ENCODE peak calls at places on chromosomes 3 and 15, in seven cellular contexts. One of them, this sample, is unnamed.

GRCh38 chr15:57411945-57412768 is 35.9 kb downstream of the CGNL1 start:
- DNase-seq in H9: no peak
- DNase-seq in neuronal stem cell: no peak
- DNase-seq in mesendoderm: peak; percentile 92
- DNase-seq in mesenchymal stem cell: no peak
- DNase-seq in IMR-90: no peak
- DNase-seq in H1: no peak
- DNase-seq in this sample: peak; percentile 60

GRCh38 chr3:164897335-164897734 is 181.0 kb downstream of the SI start:
- DNase-seq in H9: no peak
- DNase-seq in neuronal stem cell: no peak
- DNase-seq in mesendoderm: no peak
- DNase-seq in mesenchymal stem cell: no peak
- DNase-seq in IMR-90: no peak
- DNase-seq in H1: no peak
- DNase-seq in this sample: no peak

GRCh38 chr3:178602864-178603263 is 66.6 kb downstream of the KCNMB2 start:
- DNase-seq in H9: no peak
- DNase-seq in neuronal stem cell: no peak
- DNase-seq in mesendoderm: no peak
- DNase-seq in mesenchymal stem cell: no peak
- DNase-seq in IMR-90: no peak
- DNase-seq in H1: no peak
- DNase-seq in this sample: no peak

GRCh38 chr3:37594873-37595783 is 266.6 kb upstream of the CTDSPL start:
- DNase-seq in H9: no peak
- DNase-seq in neuronal stem cell: no peak
- DNase-seq in mesendoderm: no peak
- DNase-seq in mesenchymal stem cell: no peak
- DNase-seq in IMR-90: no peak
- DNase-seq in H1: no peak
- DNase-seq in this sample: no peak

GRCh38 chr3:149638401-149639092 is 19.3 kb downstream of the WWTR1 start:
- DNase-seq in H9: no peak
- DNase-seq in neuronal stem cell: no peak
- DNase-seq in mesendoderm: no peak
- DNase-seq in mesenchymal stem cell: peak; percentile 21
- DNase-seq in IMR-90: peak; percentile 88
- DNase-seq in H1: no peak
- DNase-seq in this sample: no peak

GRCh38 chr3:58565621-58566397 is 11.4 kb downstream of the FAM107A start:
- DNase-seq in H9: peak; percentile 82
- DNase-seq in neuronal stem cell: no peak
- DNase-seq in mesendoderm: peak; percentile 64
- DNase-seq in mesenchymal stem cell: no peak
- DNase-seq in IMR-90: no peak
- DNase-seq in H1: peak; percentile 72
- DNase-seq in this sample: no peak

GRCh38 chr3:87397210-87397609 is 120.8 kb upstream of the POU1F1 start:
- DNase-seq in H9: no peak
- DNase-seq in neuronal stem cell: no peak
- DNase-seq in mesendoderm: no peak
- DNase-seq in mesenchymal stem cell: no peak
- DNase-seq in IMR-90: peak; percentile 0
- DNase-seq in H1: no peak
- DNase-seq in this sample: no peak

GRCh38 chr3:144963810-144964209 is 992.2 kb downstream of the DIPK2A start:
- DNase-seq in H9: no peak
- DNase-seq in neuronal stem cell: no peak
- DNase-seq in mesendoderm: no peak
- DNase-seq in mesenchymal stem cell: no peak
- DNase-seq in IMR-90: no peak
- DNase-seq in H1: no peak
- DNase-seq in this sample: no peak

GRCh38 chr3:115626711-115627110 is 3.4 kb downstream of the GAP43 start:
- DNase-seq in H9: no peak
- DNase-seq in neuronal stem cell: no peak
- DNase-seq in mesendoderm: peak; percentile 54
- DNase-seq in mesenchymal stem cell: no peak
- DNase-seq in IMR-90: no peak
- DNase-seq in H1: no peak
- DNase-seq in this sample: no peak

GRCh38 chr3:126983653-126984390 is 907 bp downstream of the PLXNA1 start:
- DNase-seq in H9: peak; percentile 77
- DNase-seq in neuronal stem cell: peak; percentile 62
- DNase-seq in mesendoderm: peak; percentile 60
- DNase-seq in mesenchymal stem cell: peak; percentile 50
- DNase-seq in IMR-90: no peak
- DNase-seq in H1: peak; percentile 85
- DNase-seq in this sample: no peak

GRCh38 chr3:45551214-45552010 is 43.1 kb upstream of the LIMD1 start:
- DNase-seq in H9: no peak
- DNase-seq in neuronal stem cell: no peak
- DNase-seq in mesendoderm: peak; percentile 36
- DNase-seq in mesenchymal stem cell: peak; percentile 98
- DNase-seq in IMR-90: peak; percentile 99
- DNase-seq in H1: no peak
- DNase-seq in this sample: peak; percentile 98

GRCh38 chr3:73765878-73766564 is 141.3 kb upstream of the PDZRN3 start:
- DNase-seq in H9: no peak
- DNase-seq in neuronal stem cell: no peak
- DNase-seq in mesendoderm: no peak
- DNase-seq in mesenchymal stem cell: no peak
- DNase-seq in IMR-90: no peak
- DNase-seq in H1: no peak
- DNase-seq in this sample: peak; percentile 4

GRCh38 chr15:46853600-46853999 is 863.7 kb upstream of the SEMA6D start:
- DNase-seq in H9: no peak
- DNase-seq in neuronal stem cell: no peak
- DNase-seq in mesendoderm: no peak
- DNase-seq in mesenchymal stem cell: no peak
- DNase-seq in IMR-90: no peak
- DNase-seq in H1: no peak
- DNase-seq in this sample: no peak

GRCh38 chr15:58348095-58348812 is 83.5 kb upstream of the LIPC start:
- DNase-seq in H9: no peak
- DNase-seq in neuronal stem cell: no peak
- DNase-seq in mesendoderm: no peak
- DNase-seq in mesenchymal stem cell: no peak
- DNase-seq in IMR-90: no peak
- DNase-seq in H1: no peak
- DNase-seq in this sample: no peak

GRCh38 chr15:42796955-42797779 is 60.2 kb upstream of the CDAN1 start:
- DNase-seq in H9: no peak
- DNase-seq in neuronal stem cell: no peak
- DNase-seq in mesendoderm: peak; percentile 2
- DNase-seq in mesenchymal stem cell: no peak
- DNase-seq in IMR-90: peak; percentile 1
- DNase-seq in H1: no peak
- DNase-seq in this sample: no peak

GRCh38 chr15:87224409-87224808 is 1032.1 kb downstream of the NTRK3 start:
- DNase-seq in H9: no peak
- DNase-seq in neuronal stem cell: no peak
- DNase-seq in mesendoderm: no peak
- DNase-seq in mesenchymal stem cell: no peak
- DNase-seq in IMR-90: no peak
- DNase-seq in H1: no peak
- DNase-seq in this sample: no peak

GRCh38 chr3:72446406-72447058 is 401.7 kb downstream of the SHQ1 start:
- DNase-seq in H9: peak; percentile 33
- DNase-seq in neuronal stem cell: no peak
- DNase-seq in mesendoderm: peak; percentile 81
- DNase-seq in mesenchymal stem cell: peak; percentile 57
- DNase-seq in IMR-90: peak; percentile 18
- DNase-seq in H1: peak; percentile 55
- DNase-seq in this sample: peak; percentile 57

GRCh38 chr15:71800835-71801745 is 9.3 kb upstream of the NR2E3 start:
- DNase-seq in H9: no peak
- DNase-seq in neuronal stem cell: peak; percentile 75
- DNase-seq in mesendoderm: peak; percentile 76
- DNase-seq in mesenchymal stem cell: peak; percentile 83
- DNase-seq in IMR-90: peak; percentile 89
- DNase-seq in H1: peak; percentile 77
- DNase-seq in this sample: peak; percentile 51

GRCh38 chr3:99419111-99419510 is 219.3 kb upstream of the COL8A1 start:
- DNase-seq in H9: no peak
- DNase-seq in neuronal stem cell: no peak
- DNase-seq in mesendoderm: no peak
- DNase-seq in mesenchymal stem cell: no peak
- DNase-seq in IMR-90: no peak
- DNase-seq in H1: no peak
- DNase-seq in this sample: no peak

GRCh38 chr3:136404056-136404455 is 153.9 kb downstream of the PCCB start:
- DNase-seq in H9: no peak
- DNase-seq in neuronal stem cell: no peak
- DNase-seq in mesendoderm: peak; percentile 41
- DNase-seq in mesenchymal stem cell: peak; percentile 69
- DNase-seq in IMR-90: no peak
- DNase-seq in H1: no peak
- DNase-seq in this sample: no peak

GRCh38 chr3:57985977-57986246 is 22.3 kb upstream of the FLNB start:
- DNase-seq in H9: no peak
- DNase-seq in neuronal stem cell: no peak
- DNase-seq in mesendoderm: no peak
- DNase-seq in mesenchymal stem cell: no peak
- DNase-seq in IMR-90: no peak
- DNase-seq in H1: no peak
- DNase-seq in this sample: no peak

GRCh38 chr3:87436781-87437543 is 160.6 kb upstream of the POU1F1 start:
- DNase-seq in H9: no peak
- DNase-seq in neuronal stem cell: no peak
- DNase-seq in mesendoderm: no peak
- DNase-seq in mesenchymal stem cell: no peak
- DNase-seq in IMR-90: no peak
- DNase-seq in H1: no peak
- DNase-seq in this sample: no peak

GRCh38 chr15:27550635-27551034 is 548.5 kb downstream of the OCA2 start:
- DNase-seq in H9: no peak
- DNase-seq in neuronal stem cell: no peak
- DNase-seq in mesendoderm: no peak
- DNase-seq in mesenchymal stem cell: no peak
- DNase-seq in IMR-90: no peak
- DNase-seq in H1: no peak
- DNase-seq in this sample: no peak

GRCh38 chr15:80228959-80229610 is 22.9 kb downstream of the CTXND1 start:
- DNase-seq in H9: no peak
- DNase-seq in neuronal stem cell: no peak
- DNase-seq in mesendoderm: no peak
- DNase-seq in mesenchymal stem cell: peak; percentile 4
- DNase-seq in IMR-90: peak; percentile 21
- DNase-seq in H1: no peak
- DNase-seq in this sample: no peak

GRCh38 chr15:42404461-42405235 is 45.3 kb downstream of the CAPN3 start:
- DNase-seq in H9: no peak
- DNase-seq in neuronal stem cell: no peak
- DNase-seq in mesendoderm: peak; percentile 18
- DNase-seq in mesenchymal stem cell: no peak
- DNase-seq in IMR-90: no peak
- DNase-seq in H1: no peak
- DNase-seq in this sample: no peak

GRCh38 chr15:56765252-56765651 is 31.9 kb upstream of the ZNF280D start:
- DNase-seq in H9: no peak
- DNase-seq in neuronal stem cell: no peak
- DNase-seq in mesendoderm: no peak
- DNase-seq in mesenchymal stem cell: peak; percentile 26
- DNase-seq in IMR-90: peak; percentile 80
- DNase-seq in H1: no peak
- DNase-seq in this sample: no peak

GRCh38 chr3:183108002-183108449 is 8.7 kb upstream of the MCCC1 start:
- DNase-seq in H9: no peak
- DNase-seq in neuronal stem cell: no peak
- DNase-seq in mesendoderm: peak; percentile 70
- DNase-seq in mesenchymal stem cell: no peak
- DNase-seq in IMR-90: peak; percentile 44
- DNase-seq in H1: no peak
- DNase-seq in this sample: no peak
- H2AK5ac ChIP-seq in H9: no peak overlapping the region
- H2AK5ac ChIP-seq in neuronal stem cell: no peak overlapping the region
- H2AK5ac ChIP-seq in mesendoderm: no peak overlapping the region
- H2AK5ac ChIP-seq in mesenchymal stem cell: no peak overlapping the region
- H2AK5ac ChIP-seq in IMR-90: no peak overlapping the region
- H2AK5ac ChIP-seq in H1: no peak overlapping the region
- H2AK5ac ChIP-seq in this sample: no peak overlapping the region

DNA sequence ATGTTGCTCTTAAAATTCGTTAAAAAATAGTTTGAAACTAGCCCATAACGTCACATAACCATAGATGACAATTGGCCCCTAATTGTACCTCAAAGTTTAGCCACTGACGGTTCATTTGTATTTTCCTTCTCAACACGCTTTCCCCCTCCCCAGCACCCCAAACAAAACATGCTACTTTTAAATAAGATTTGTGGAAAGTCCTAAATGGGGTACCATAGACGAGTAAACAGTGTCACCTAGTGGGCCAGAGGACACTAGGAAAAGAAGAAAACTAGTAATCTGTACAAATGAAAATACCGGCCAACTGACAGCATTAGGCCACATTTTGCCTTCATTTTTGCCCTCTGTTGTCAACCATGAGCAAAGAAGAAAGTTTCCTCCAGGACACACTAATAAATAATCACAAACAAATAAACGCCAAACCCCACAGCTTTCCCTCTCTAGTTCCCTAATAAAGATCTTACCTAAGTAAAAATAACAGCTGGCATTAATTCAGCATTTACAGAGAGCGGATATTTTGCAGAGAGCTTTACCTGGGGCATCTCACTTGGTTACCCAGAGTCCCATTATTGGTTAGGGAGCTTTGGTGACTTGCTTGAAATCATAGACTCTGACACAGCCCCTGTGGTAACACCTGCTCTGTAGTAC is 175.1 kb upstream of the ATP11B start:
- DNase-seq in H9: no peak
- DNase-seq in neuronal stem cell: peak; percentile 62
- DNase-seq in mesendoderm: peak; percentile 51
- DNase-seq in mesenchymal stem cell: no peak
- DNase-seq in IMR-90: no peak
- DNase-seq in H1: no peak
- DNase-seq in this sample: no peak
- H2AK5ac ChIP-seq in H9: no peak overlapping the region
- H2AK5ac ChIP-seq in neuronal stem cell: no peak overlapping the region
- H2AK5ac ChIP-seq in mesendoderm: no peak overlapping the region
- H2AK5ac ChIP-seq in mesenchymal stem cell: no peak overlapping the region
- H2AK5ac ChIP-seq in IMR-90: no peak overlapping the region
- H2AK5ac ChIP-seq in H1: no peak overlapping the region
- H2AK5ac ChIP-seq in this sample: no peak overlapping the region

GRCh38 chr15:65339436-65339835 is 35.0 kb downstream of the RNU5B-1 start:
- DNase-seq in H9: no peak
- DNase-seq in neuronal stem cell: no peak
- DNase-seq in mesendoderm: no peak
- DNase-seq in mesenchymal stem cell: peak; percentile 13
- DNase-seq in IMR-90: no peak
- DNase-seq in H1: no peak
- DNase-seq in this sample: no peak
- H2AK5ac ChIP-seq in H9: no peak overlapping the region
- H2AK5ac ChIP-seq in neuronal stem cell: peak overlapping the region; percentile 0
- H2AK5ac ChIP-seq in mesendoderm: peak overlapping the region; percentile 38
- H2AK5ac ChIP-seq in mesenchymal stem cell: no peak overlapping the region
- H2AK5ac ChIP-seq in IMR-90: no peak overlapping the region
- H2AK5ac ChIP-seq in H1: peak overlapping the region; percentile 82
- H2AK5ac ChIP-seq in this sample: peak overlapping the region; percentile 24

GRCh38 chr3:12902181-12902999 is 61.0 kb upstream of the RPL32 start:
- DNase-seq in H9: no peak
- DNase-seq in neuronal stem cell: no peak
- DNase-seq in mesendoderm: no peak
- DNase-seq in mesenchymal stem cell: no peak
- DNase-seq in IMR-90: no peak
- DNase-seq in H1: no peak
- DNase-seq in this sample: no peak
- H2AK5ac ChIP-seq in H9: no peak overlapping the region
- H2AK5ac ChIP-seq in neuronal stem cell: no peak overlapping the region
- H2AK5ac ChIP-seq in mesendoderm: no peak overlapping the region
- H2AK5ac ChIP-seq in mesenchymal stem cell: no peak overlapping the region
- H2AK5ac ChIP-seq in IMR-90: no peak overlapping the region
- H2AK5ac ChIP-seq in H1: no peak overlapping the region
- H2AK5ac ChIP-seq in this sample: no peak overlapping the region

This sample was measured in trophoblast cell.